ENCODE peak calls at places on chromosomes 2 and 18, in four cellular contexts. One of them, this sample, is unnamed. For H3K9me3, the result is how much of the 10 kb centered on the place peaks cover.

GRCh38 chr2:98027535-98027934 is 31.8 kb upstream of the TMEM131 start:
- DNase-seq in AG04450: no peak
- DNase-seq in K562: no peak
- DNase-seq in MG63: no peak
- DNase-seq in this sample: no peak

GRCh38 chr2:233411162-233411561 is 56.9 kb downstream of the DGKD start:
- DNase-seq in AG04450: no peak
- DNase-seq in K562: no peak
- DNase-seq in MG63: no peak
- DNase-seq in this sample: no peak

GRCh38 chr2:70897203-70897976 is 38.3 kb upstream of the ATP6V1B1 start:
- DNase-seq in AG04450: no peak
- DNase-seq in K562: no peak
- DNase-seq in MG63: no peak
- DNase-seq in this sample: no peak

GRCh38 chr2:19614066-19614465 is 255.6 kb upstream of the OSR1 start:
- DNase-seq in AG04450: no peak
- DNase-seq in K562: no peak
- DNase-seq in MG63: no peak
- DNase-seq in this sample: no peak

GRCh38 chr18:77234504-77235365 is 14.9 kb upstream of the GALR1 start:
- DNase-seq in AG04450: no peak
- DNase-seq in K562: no peak
- DNase-seq in MG63: no peak
- DNase-seq in this sample: no peak

GRCh38 chr2:8980096-8980495 is 23.4 kb downstream of the MBOAT2 start:
- DNase-seq in AG04450: no peak
- DNase-seq in K562: no peak
- DNase-seq in MG63: no peak
- DNase-seq in this sample: no peak

GRCh38 chr18:57959278-57959677 is 84.7 kb upstream of the NEDD4L start:
- DNase-seq in AG04450: peak
- DNase-seq in K562: no peak
- DNase-seq in MG63: peak
- DNase-seq in this sample: no peak

GRCh38 chr2:46936566-46936965 is 21.0 kb upstream of the MCFD2 start:
- DNase-seq in AG04450: no peak
- DNase-seq in K562: no peak
- DNase-seq in MG63: no peak
- DNase-seq in this sample: no peak

GRCh38 chr2:62787381-62787780 is 81.9 kb downstream of the EHBP1 start:
- DNase-seq in AG04450: no peak
- DNase-seq in K562: no peak
- DNase-seq in MG63: no peak
- DNase-seq in this sample: no peak

GRCh38 chr2:217705461-217705860 is 297.3 kb downstream of the TNS1 start:
- DNase-seq in AG04450: no peak
- DNase-seq in K562: no peak
- DNase-seq in MG63: no peak
- DNase-seq in this sample: no peak

GRCh38 chr2:168002021-168002553 is 245.3 kb downstream of the STK39 start:
- DNase-seq in AG04450: no peak
- DNase-seq in K562: no peak
- DNase-seq in MG63: no peak
- DNase-seq in this sample: no peak

GRCh38 chr18:61765097-61765496 is 127.7 kb downstream of the RNF152 start:
- DNase-seq in AG04450: peak
- DNase-seq in K562: no peak
- DNase-seq in MG63: no peak
- DNase-seq in this sample: no peak

GRCh38 chr2:182302174-182302573 is 124.7 kb downstream of the PDE1A start:
- DNase-seq in AG04450: peak
- DNase-seq in K562: no peak
- DNase-seq in MG63: peak
- DNase-seq in this sample: no peak

GRCh38 chr2:13480057-13480456 is 763.3 kb downstream of the TRIB2 start:
- DNase-seq in AG04450: no peak
- DNase-seq in K562: no peak
- DNase-seq in MG63: no peak
- DNase-seq in this sample: no peak

DNA sequence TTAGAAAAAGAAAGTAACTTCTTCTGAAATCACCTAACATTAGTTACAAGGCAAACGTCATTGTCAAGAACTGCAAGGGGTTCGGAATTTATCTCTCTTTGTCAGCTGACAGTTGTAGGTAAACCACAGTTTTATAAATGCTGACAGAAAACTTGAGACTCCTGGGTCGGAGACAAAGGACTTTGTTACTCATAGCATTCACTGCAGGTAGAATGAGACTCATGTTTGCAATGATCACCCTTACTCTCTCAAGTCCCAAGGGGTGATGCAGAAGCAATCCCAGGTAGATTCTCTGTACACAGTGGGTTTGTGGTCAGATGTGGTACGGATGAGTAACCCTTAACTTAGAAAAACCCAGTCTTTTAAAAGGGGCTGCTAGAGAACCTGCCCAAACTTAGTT is 757.8 kb downstream of the TRIB2 start:
- DNase-seq in AG04450: no peak
- DNase-seq in K562: no peak
- DNase-seq in MG63: no peak
- DNase-seq in this sample: no peak
- H3K9me3 ChIP-seq in AG04450: under half
- H3K9me3 ChIP-seq in K562: under half
- H3K9me3 ChIP-seq in MG63: under half
- H3K9me3 ChIP-seq in this sample: under half

GRCh38 chr2:120667981-120668380 is 67.7 kb upstream of the GLI2 start:
- DNase-seq in AG04450: no peak
- DNase-seq in K562: no peak
- DNase-seq in MG63: no peak
- DNase-seq in this sample: no peak
- H3K9me3 ChIP-seq in AG04450: under half
- H3K9me3 ChIP-seq in K562: under half
- H3K9me3 ChIP-seq in MG63: under half
- H3K9me3 ChIP-seq in this sample: under half

DNA sequence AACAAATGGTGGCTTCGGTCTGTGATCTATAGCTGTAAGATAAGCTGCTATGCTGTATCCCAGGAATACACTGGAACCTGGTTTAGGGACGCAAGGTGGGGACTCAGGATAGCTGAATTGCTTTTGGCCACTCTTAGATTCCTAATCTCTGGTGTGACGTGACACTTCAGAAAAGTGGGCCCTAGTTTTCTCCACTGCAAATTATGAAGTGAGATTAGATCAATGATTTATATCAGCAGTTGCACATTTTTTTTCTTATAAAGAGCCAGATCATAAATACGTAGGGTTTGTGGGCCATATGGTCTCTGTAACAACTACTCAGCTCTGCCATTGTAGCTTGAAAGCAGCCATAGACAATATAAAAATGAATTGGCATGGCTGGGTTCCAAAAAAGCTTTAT is 85.4 kb upstream of the CPO start:
- DNase-seq in AG04450: no peak
- DNase-seq in K562: no peak
- DNase-seq in MG63: no peak
- DNase-seq in this sample: no peak
- H3K9me3 ChIP-seq in AG04450: under half
- H3K9me3 ChIP-seq in K562: under half
- H3K9me3 ChIP-seq in MG63: under half
- H3K9me3 ChIP-seq in this sample: under half

GRCh38 chr2:132466428-132467028 is 49.9 kb downstream of the GPR39 start:
- DNase-seq in AG04450: no peak
- DNase-seq in K562: no peak
- DNase-seq in MG63: no peak
- DNase-seq in this sample: no peak
- H3K9me3 ChIP-seq in AG04450: half or more
- H3K9me3 ChIP-seq in K562: under half
- H3K9me3 ChIP-seq in MG63: under half
- H3K9me3 ChIP-seq in this sample: under half

GRCh38 chr2:73532381-73532780 is 109.8 kb downstream of the NAT8 start:
- DNase-seq in AG04450: no peak
- DNase-seq in K562: no peak
- DNase-seq in MG63: no peak
- DNase-seq in this sample: no peak

DNA sequence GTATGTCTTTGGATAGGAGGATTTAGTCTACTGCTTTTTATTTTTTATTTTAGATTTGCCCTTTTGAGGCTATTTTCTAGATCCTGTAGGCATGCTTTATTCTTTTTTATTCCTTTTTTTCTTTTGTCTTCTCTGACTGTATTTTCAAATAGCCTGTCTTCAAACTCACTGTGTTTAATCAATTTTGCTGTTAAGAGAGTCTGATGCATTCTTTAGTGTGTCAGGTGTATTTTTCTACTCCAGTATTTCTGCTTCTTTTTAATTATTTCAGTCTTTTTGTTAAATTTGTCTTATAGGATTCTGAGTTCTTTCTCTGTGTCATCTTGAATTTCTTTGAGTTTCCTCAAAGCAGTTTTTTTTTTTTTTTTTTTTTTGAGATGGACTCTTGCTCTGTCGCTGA is 113.5 kb downstream of the NAT8 start:
- DNase-seq in AG04450: no peak
- DNase-seq in K562: no peak
- DNase-seq in MG63: no peak
- DNase-seq in this sample: no peak
- H3K9me3 ChIP-seq in AG04450: under half
- H3K9me3 ChIP-seq in K562: under half
- H3K9me3 ChIP-seq in MG63: under half
- H3K9me3 ChIP-seq in this sample: under half

DNA sequence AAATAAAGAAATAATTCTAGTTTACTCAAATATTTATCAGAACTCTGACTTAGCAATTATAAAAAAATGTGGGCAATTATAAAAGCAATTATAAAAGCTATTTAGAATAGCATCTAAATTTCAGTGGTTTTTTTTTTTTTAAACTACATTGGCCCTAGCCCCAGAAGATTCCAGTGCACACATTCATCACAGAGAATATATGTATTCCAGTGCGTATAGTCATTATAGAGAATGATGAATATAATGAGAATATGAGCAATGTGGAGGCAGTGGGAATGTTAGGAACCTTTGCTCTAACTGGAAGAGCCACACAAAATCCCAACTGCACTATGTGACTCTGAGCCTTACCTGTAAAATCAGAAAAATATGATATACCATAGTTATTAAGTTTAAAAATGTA is 10.5 kb downstream of the MAP3K2 start:
- DNase-seq in AG04450: no peak
- DNase-seq in K562: no peak
- DNase-seq in MG63: no peak
- DNase-seq in this sample: no peak
- H3K9me3 ChIP-seq in AG04450: under half
- H3K9me3 ChIP-seq in K562: under half
- H3K9me3 ChIP-seq in MG63: under half
- H3K9me3 ChIP-seq in this sample: under half